ENCODE peak calls at places on chromosome 2, in six cellular contexts. One of them, this sample, is unnamed.

GRCh38 chr2:77521482-77521881 is 694 bp downstream of the LRRTM4 start:
- DNase-seq in pancreas: no peak
- DNase-seq in heart right ventricle: no peak
- DNase-seq in endodermal cell: no peak
- DNase-seq in right lobe of liver: no peak
- DNase-seq in left ventricle myocardium inferior: no peak
- DNase-seq in this sample: no peak

GRCh38 chr2:18788590-18788989 is 199.2 kb upstream of the NT5C1B start:
- DNase-seq in right lobe of liver: no peak
- DNase-seq in pancreas: peak; percentile 30
- DNase-seq in left ventricle myocardium inferior: peak; percentile 43
- DNase-seq in endodermal cell: no peak
- DNase-seq in heart right ventricle: peak; percentile 43
- DNase-seq in this sample: peak; percentile 42

GRCh38 chr2:145874466-145874865 is 1354.5 kb upstream of the ZEB2 start:
- DNase-seq in heart right ventricle: no peak
- DNase-seq in left ventricle myocardium inferior: no peak
- DNase-seq in endodermal cell: no peak
- DNase-seq in pancreas: no peak
- DNase-seq in right lobe of liver: no peak
- DNase-seq in this sample: no peak

GRCh38 chr2:25173719-25174118 is 5.3 kb upstream of the POMC start:
- DNase-seq in heart right ventricle: no peak
- DNase-seq in right lobe of liver: no peak
- DNase-seq in left ventricle myocardium inferior: no peak
- DNase-seq in endodermal cell: no peak
- DNase-seq in pancreas: no peak
- DNase-seq in this sample: no peak

GRCh38 chr2:25939257-25939668 is 43.0 kb downstream of the KIF3C start:
- DNase-seq in left ventricle myocardium inferior: no peak
- DNase-seq in pancreas: no peak
- DNase-seq in heart right ventricle: no peak
- DNase-seq in endodermal cell: no peak
- DNase-seq in right lobe of liver: no peak
- DNase-seq in this sample: no peak

GRCh38 chr2:23482188-23482587 is 97.2 kb downstream of the KLHL29 start:
- DNase-seq in right lobe of liver: no peak
- DNase-seq in left ventricle myocardium inferior: no peak
- DNase-seq in endodermal cell: no peak
- DNase-seq in heart right ventricle: no peak
- DNase-seq in pancreas: no peak
- DNase-seq in this sample: no peak

GRCh38 chr2:205889073-205889472 is 196.9 kb downstream of the INO80D start:
- DNase-seq in endodermal cell: no peak
- DNase-seq in left ventricle myocardium inferior: no peak
- DNase-seq in heart right ventricle: no peak
- DNase-seq in right lobe of liver: no peak
- DNase-seq in pancreas: no peak
- DNase-seq in this sample: no peak

GRCh38 chr2:210086292-210086691 is 83.9 kb downstream of the RPE start:
- DNase-seq in endodermal cell: no peak
- DNase-seq in heart right ventricle: no peak
- DNase-seq in right lobe of liver: no peak
- DNase-seq in left ventricle myocardium inferior: no peak
- DNase-seq in pancreas: no peak
- DNase-seq in this sample: no peak

GRCh38 chr2:155830817-155831579 is 501.5 kb downstream of the NR4A2 start:
- DNase-seq in pancreas: no peak
- DNase-seq in heart right ventricle: no peak
- DNase-seq in endodermal cell: no peak
- DNase-seq in left ventricle myocardium inferior: no peak
- DNase-seq in right lobe of liver: no peak
- DNase-seq in this sample: no peak

GRCh38 chr2:121810959-121811853 is 55.8 kb downstream of the TSN start:
- DNase-seq in endodermal cell: peak; percentile 85
- DNase-seq in pancreas: no peak
- DNase-seq in left ventricle myocardium inferior: peak; percentile 50
- DNase-seq in right lobe of liver: peak; percentile 57
- DNase-seq in heart right ventricle: peak; percentile 72
- DNase-seq in this sample: peak; percentile 34

GRCh38 chr2:15673919-15674636 is 82.4 kb downstream of the DDX1 start:
- DNase-seq in endodermal cell: peak; percentile 66
- DNase-seq in heart right ventricle: no peak
- DNase-seq in left ventricle myocardium inferior: no peak
- DNase-seq in pancreas: no peak
- DNase-seq in right lobe of liver: peak; percentile 23
- DNase-seq in this sample: no peak

GRCh38 chr2:105490204-105490603 is 91.4 kb upstream of the FHL2 start:
- DNase-seq in endodermal cell: no peak
- DNase-seq in left ventricle myocardium inferior: peak; percentile 34
- DNase-seq in pancreas: no peak
- DNase-seq in heart right ventricle: peak; percentile 36
- DNase-seq in right lobe of liver: peak; percentile 60
- DNase-seq in this sample: no peak

GRCh38 chr2:75788154-75788553 is 77.4 kb upstream of the GCFC2 start:
- DNase-seq in left ventricle myocardium inferior: no peak
- DNase-seq in heart right ventricle: no peak
- DNase-seq in endodermal cell: no peak
- DNase-seq in pancreas: peak; percentile 3
- DNase-seq in right lobe of liver: no peak
- DNase-seq in this sample: no peak

GRCh38 chr2:125364181-125364806 is 1291.7 kb upstream of the GYPC start:
- DNase-seq in pancreas: no peak
- DNase-seq in left ventricle myocardium inferior: no peak
- DNase-seq in right lobe of liver: no peak
- DNase-seq in heart right ventricle: no peak
- DNase-seq in endodermal cell: no peak
- DNase-seq in this sample: no peak

GRCh38 chr2:130336877-130337734 is 5.6 kb upstream of the IMP4 start:
- DNase-seq in left ventricle myocardium inferior: peak; percentile 70
- DNase-seq in endodermal cell: peak; percentile 96
- DNase-seq in pancreas: peak; percentile 80
- DNase-seq in heart right ventricle: peak; percentile 79
- DNase-seq in right lobe of liver: peak; percentile 66
- DNase-seq in this sample: peak; percentile 85

GRCh38 chr2:81007104-81007503 is 702.6 kb upstream of the LRRTM1 start:
- DNase-seq in heart right ventricle: no peak
- DNase-seq in right lobe of liver: no peak
- DNase-seq in left ventricle myocardium inferior: no peak
- DNase-seq in endodermal cell: no peak
- DNase-seq in pancreas: no peak
- DNase-seq in this sample: no peak

GRCh38 chr2:166382448-166382847 is 6.7 kb upstream of the SCN9A start:
- DNase-seq in endodermal cell: no peak
- DNase-seq in right lobe of liver: no peak
- DNase-seq in pancreas: no peak
- DNase-seq in heart right ventricle: no peak
- DNase-seq in left ventricle myocardium inferior: no peak
- DNase-seq in this sample: no peak

GRCh38 chr2:209976698-209977385 is 25.6 kb upstream of the RPE start:
- DNase-seq in right lobe of liver: no peak
- DNase-seq in endodermal cell: no peak
- DNase-seq in heart right ventricle: no peak
- DNase-seq in pancreas: no peak
- DNase-seq in left ventricle myocardium inferior: no peak
- DNase-seq in this sample: no peak

GRCh38 chr2:120896904-120897303 is 161.2 kb downstream of the GLI2 start:
- DNase-seq in pancreas: no peak
- DNase-seq in endodermal cell: no peak
- DNase-seq in left ventricle myocardium inferior: no peak
- DNase-seq in heart right ventricle: no peak
- DNase-seq in right lobe of liver: no peak
- DNase-seq in this sample: no peak

GRCh38 chr2:96875498-96876035 is 5.7 kb upstream of the SEMA4C start:
- DNase-seq in endodermal cell: peak; percentile 77
- DNase-seq in heart right ventricle: no peak
- DNase-seq in right lobe of liver: no peak
- DNase-seq in left ventricle myocardium inferior: no peak
- DNase-seq in pancreas: no peak
- DNase-seq in this sample: no peak

GRCh38 chr2:217512259-217512658 is 490.5 kb downstream of the TNS1 start:
- DNase-seq in left ventricle myocardium inferior: no peak
- DNase-seq in heart right ventricle: no peak
- DNase-seq in endodermal cell: no peak
- DNase-seq in pancreas: no peak
- DNase-seq in right lobe of liver: no peak
- DNase-seq in this sample: no peak

GRCh38 chr2:202780514-202781021 is 91.0 kb downstream of the ICA1L start:
- DNase-seq in heart right ventricle: no peak
- DNase-seq in right lobe of liver: no peak
- DNase-seq in left ventricle myocardium inferior: no peak
- DNase-seq in endodermal cell: no peak
- DNase-seq in pancreas: no peak
- DNase-seq in this sample: no peak

GRCh38 chr2:14480906-14481305 is 151.6 kb upstream of the LRATD1 start:
- DNase-seq in pancreas: no peak
- DNase-seq in right lobe of liver: no peak
- DNase-seq in left ventricle myocardium inferior: no peak
- DNase-seq in heart right ventricle: no peak
- DNase-seq in endodermal cell: no peak
- DNase-seq in this sample: no peak
- TF ChIP-seq CTCF in pancreas: no peak
- TF ChIP-seq CTCF in right lobe of liver: no peak
- TF ChIP-seq CTCF in left ventricle myocardium inferior: no peak
- TF ChIP-seq CTCF in heart right ventricle: no peak
- TF ChIP-seq CTCF in endodermal cell: no peak
- TF ChIP-seq CTCF in this sample: no peak

GRCh38 chr2:168758970-168759820 is 43.2 kb upstream of the NOSTRIN start:
- DNase-seq in right lobe of liver: no peak
- DNase-seq in heart right ventricle: peak; percentile 25
- DNase-seq in endodermal cell: peak; percentile 55
- DNase-seq in pancreas: no peak
- DNase-seq in left ventricle myocardium inferior: no peak
- DNase-seq in this sample: no peak
- TF ChIP-seq CTCF in right lobe of liver: peak; percentile 62
- TF ChIP-seq CTCF in heart right ventricle: peak; percentile 59
- TF ChIP-seq CTCF in endodermal cell: peak; percentile 78
- TF ChIP-seq CTCF in pancreas: peak; percentile 24
- TF ChIP-seq CTCF in left ventricle myocardium inferior: peak; percentile 71
- TF ChIP-seq CTCF in this sample: peak; percentile 38

GRCh38 chr2:43226955-43227829 is 786 bp upstream of the ZFP36L2 start:
- DNase-seq in pancreas: peak; percentile 99
- DNase-seq in heart right ventricle: peak; percentile 93
- DNase-seq in endodermal cell: peak; percentile 93
- DNase-seq in left ventricle myocardium inferior: peak; percentile 95
- DNase-seq in right lobe of liver: peak; percentile 95
- DNase-seq in this sample: peak; percentile 59
- TF ChIP-seq CTCF in pancreas: no peak
- TF ChIP-seq CTCF in heart right ventricle: peak; percentile 51
- TF ChIP-seq CTCF in endodermal cell: peak; percentile 54
- TF ChIP-seq CTCF in left ventricle myocardium inferior: peak; percentile 60
- TF ChIP-seq CTCF in right lobe of liver: no peak
- TF ChIP-seq CTCF in this sample: no peak

GRCh38 chr2:169221745-169222369 is 140.5 kb downstream of the LRP2 start:
- DNase-seq in heart right ventricle: no peak
- DNase-seq in pancreas: no peak
- DNase-seq in left ventricle myocardium inferior: no peak
- DNase-seq in right lobe of liver: no peak
- DNase-seq in endodermal cell: no peak
- DNase-seq in this sample: no peak
- TF ChIP-seq CTCF in heart right ventricle: peak; percentile 29
- TF ChIP-seq CTCF in pancreas: no peak
- TF ChIP-seq CTCF in left ventricle myocardium inferior: peak; percentile 53
- TF ChIP-seq CTCF in right lobe of liver: peak; percentile 42
- TF ChIP-seq CTCF in endodermal cell: peak; percentile 71
- TF ChIP-seq CTCF in this sample: peak; percentile 40

DNA sequence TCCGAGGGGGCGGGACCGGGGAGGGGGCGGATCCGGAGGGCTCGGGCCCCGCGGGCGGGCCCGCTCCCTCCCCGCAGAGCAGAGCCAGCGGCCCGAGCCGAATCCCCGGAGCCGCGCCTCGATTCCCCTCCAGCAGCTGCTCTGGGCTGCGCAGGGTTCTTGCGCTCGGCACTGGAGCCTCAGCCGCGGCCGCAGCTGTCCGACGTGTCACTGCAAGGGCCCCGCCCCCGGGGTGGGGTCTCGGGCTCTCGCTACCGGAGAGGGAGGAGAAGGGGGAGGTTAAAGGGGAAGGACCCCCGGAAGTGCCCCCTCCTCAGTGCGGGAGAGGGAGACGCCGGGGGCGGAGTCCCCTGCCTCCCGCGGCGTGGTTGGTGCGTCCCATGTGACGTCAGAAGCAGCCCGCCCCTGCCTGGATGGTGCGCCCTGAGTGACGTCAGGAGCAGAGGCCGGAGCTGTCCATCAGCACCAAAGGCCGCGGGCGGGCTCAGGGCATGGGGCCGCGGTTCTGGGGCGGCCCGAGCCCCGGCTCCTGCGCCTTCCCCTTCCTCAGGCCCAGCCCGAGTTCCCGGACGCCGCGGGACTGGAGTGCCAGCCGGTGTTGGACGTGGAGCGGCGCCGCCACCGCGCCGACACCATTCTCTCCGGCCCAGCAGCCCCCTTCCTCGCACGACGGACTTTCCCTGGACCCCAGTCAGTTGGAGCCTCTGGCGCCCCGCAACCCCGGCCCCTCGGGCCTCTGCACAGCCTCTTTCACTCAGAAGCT is at the start of the genes CHPF and TMEM198:
- DNase-seq in pancreas: peak; percentile 100
- DNase-seq in endodermal cell: peak; percentile 100
- DNase-seq in left ventricle myocardium inferior: peak; percentile 97
- DNase-seq in right lobe of liver: peak; percentile 98
- DNase-seq in heart right ventricle: peak; percentile 97
- DNase-seq in this sample: peak; percentile 98
- TF ChIP-seq CTCF in pancreas: no peak
- TF ChIP-seq CTCF in endodermal cell: no peak
- TF ChIP-seq CTCF in left ventricle myocardium inferior: no peak
- TF ChIP-seq CTCF in right lobe of liver: no peak
- TF ChIP-seq CTCF in heart right ventricle: no peak
- TF ChIP-seq CTCF in this sample: no peak

GRCh38 chr2:64595397-64596160 is 58.1 kb downstream of the SERTAD2 start:
- DNase-seq in heart right ventricle: no peak
- DNase-seq in pancreas: no peak
- DNase-seq in right lobe of liver: no peak
- DNase-seq in endodermal cell: no peak
- DNase-seq in left ventricle myocardium inferior: no peak
- DNase-seq in this sample: no peak
- TF ChIP-seq CTCF in heart right ventricle: no peak
- TF ChIP-seq CTCF in pancreas: no peak
- TF ChIP-seq CTCF in right lobe of liver: peak; percentile 15
- TF ChIP-seq CTCF in endodermal cell: peak; percentile 66
- TF ChIP-seq CTCF in left ventricle myocardium inferior: peak; percentile 46
- TF ChIP-seq CTCF in this sample: no peak

GRCh38 chr2:43414033-43414432 is 181.8 kb downstream of the THADA start:
- DNase-seq in heart right ventricle: no peak
- DNase-seq in pancreas: no peak
- DNase-seq in left ventricle myocardium inferior: no peak
- DNase-seq in right lobe of liver: no peak
- DNase-seq in endodermal cell: no peak
- DNase-seq in this sample: no peak
- TF ChIP-seq CTCF in heart right ventricle: no peak
- TF ChIP-seq CTCF in pancreas: no peak
- TF ChIP-seq CTCF in left ventricle myocardium inferior: no peak
- TF ChIP-seq CTCF in right lobe of liver: no peak
- TF ChIP-seq CTCF in endodermal cell: no peak
- TF ChIP-seq CTCF in this sample: no peak

GRCh38 chr2:3662239-3662638 is 4.2 kb downstream of the ALLC start:
- DNase-seq in heart right ventricle: no peak
- DNase-seq in pancreas: no peak
- DNase-seq in endodermal cell: peak; percentile 72
- DNase-seq in right lobe of liver: no peak
- DNase-seq in left ventricle myocardium inferior: no peak
- DNase-seq in this sample: no peak
- TF ChIP-seq CTCF in heart right ventricle: no peak
- TF ChIP-seq CTCF in pancreas: no peak
- TF ChIP-seq CTCF in endodermal cell: peak; percentile 41
- TF ChIP-seq CTCF in right lobe of liver: no peak
- TF ChIP-seq CTCF in left ventricle myocardium inferior: no peak
- TF ChIP-seq CTCF in this sample: no peak